ENCODE peak calls at places on chromosomes 6 and 20, in seven cellular contexts. O is heart left ventricle, X is HFF-Myc, Z is cardiac muscle cell, D is AG10803, R is fibroblast of pulmonary artery, G is pancreas. Y is an unnamed sample.

GRCh38 chr6:53805725-53806124 is 10.9 kb downstream of the LRRC1 start:
- DNase-seq in O (no peak), X (no peak), Z (no peak), D (no peak), R (no peak), G (no peak), Y (no peak)

GRCh38 chr6:100913400-100914276 is 32.5 kb upstream of the ASCC3 start:
- DNase-seq in O (no peak), X (no peak), Z (no peak), D (no peak), R (no peak), G (no peak), Y (peak)

GRCh38 chr20:45354423-45355208 is 6.4 kb upstream of the SDC4 start:
- DNase-seq in O (no peak), X (no peak), Z (no peak), D (no peak), R (peak), G (no peak), Y (no peak)

GRCh38 chr6:139187489-139187888 is 52.6 kb downstream of the HECA start:
- DNase-seq in O (no peak), X (no peak), Z (no peak), D (no peak), R (no peak), G (no peak), Y (peak)

GRCh38 chr6:70857387-70858077 is 99.3 kb downstream of the B3GAT2 start:
- DNase-seq in O (no peak), X (no peak), Z (no peak), D (no peak), R (no peak), G (no peak), Y (no peak)

GRCh38 chr6:136576821-136577220 is 26.6 kb upstream of the MAP7 start:
- DNase-seq in O (no peak), X (no peak), Z (no peak), D (no peak), R (no peak), G (no peak), Y (no peak)

GRCh38 chr20:37643400-37643799 is 50.4 kb upstream of the CTNNBL1 start:
- DNase-seq in O (no peak), X (no peak), Z (no peak), D (peak), R (no peak), G (no peak), Y (peak)

GRCh38 chr6:155240905-155241600 is 22.8 kb upstream of the CLDN20 start:
- DNase-seq in O (no peak), X (no peak), Z (no peak), D (no peak), R (no peak), G (no peak), Y (no peak)

GRCh38 chr6:1076531-1077453 is 235.1 kb upstream of the FOXQ1 start:
- DNase-seq in O (no peak), X (no peak), Z (peak), D (no peak), R (no peak), G (no peak), Y (no peak)

GRCh38 chr6:39931607-39932006 is 2.7 kb downstream of the MOCS1 start:
- DNase-seq in O (no peak), X (no peak), Z (no peak), D (no peak), R (no peak), G (no peak), Y (no peak)

GRCh38 chr6:39930540-39930939 is 3.7 kb downstream of the MOCS1 start:
- DNase-seq in O (no peak), X (no peak), Z (no peak), D (no peak), R (no peak), G (no peak), Y (no peak)

GRCh38 chr6:39934060-39934757 is at the start of gene MOCS1:
- DNase-seq in O (peak), X (no peak), Z (peak), D (peak), R (peak), G (peak), Y (peak)

GRCh38 chr6:39933669-39934059 is 598 bp downstream of the MOCS1 start:
- DNase-seq in O (no peak), X (no peak), Z (no peak), D (no peak), R (no peak), G (no peak), Y (no peak)

GRCh38 chr6:39932386-39932785 is 1.9 kb downstream of the MOCS1 start:
- DNase-seq in O (no peak), X (no peak), Z (no peak), D (no peak), R (no peak), G (no peak), Y (no peak)
- H3K4me3 ChIP-seq in O (peak), X (no peak), Z (no peak), D (no peak), R (no peak), G (no peak), Y (no peak)

GRCh38 chr6:93454533-93454932 is 35.2 kb upstream of the EPHA7 start:
- DNase-seq in O (no peak), X (no peak), Z (no peak), D (no peak), R (no peak), G (no peak), Y (no peak)
- TF ChIP-seq CTCF in O (no peak), X (no peak), Z (no peak), D (no peak), R (no peak), G (no peak), Y (no peak)

DNA sequence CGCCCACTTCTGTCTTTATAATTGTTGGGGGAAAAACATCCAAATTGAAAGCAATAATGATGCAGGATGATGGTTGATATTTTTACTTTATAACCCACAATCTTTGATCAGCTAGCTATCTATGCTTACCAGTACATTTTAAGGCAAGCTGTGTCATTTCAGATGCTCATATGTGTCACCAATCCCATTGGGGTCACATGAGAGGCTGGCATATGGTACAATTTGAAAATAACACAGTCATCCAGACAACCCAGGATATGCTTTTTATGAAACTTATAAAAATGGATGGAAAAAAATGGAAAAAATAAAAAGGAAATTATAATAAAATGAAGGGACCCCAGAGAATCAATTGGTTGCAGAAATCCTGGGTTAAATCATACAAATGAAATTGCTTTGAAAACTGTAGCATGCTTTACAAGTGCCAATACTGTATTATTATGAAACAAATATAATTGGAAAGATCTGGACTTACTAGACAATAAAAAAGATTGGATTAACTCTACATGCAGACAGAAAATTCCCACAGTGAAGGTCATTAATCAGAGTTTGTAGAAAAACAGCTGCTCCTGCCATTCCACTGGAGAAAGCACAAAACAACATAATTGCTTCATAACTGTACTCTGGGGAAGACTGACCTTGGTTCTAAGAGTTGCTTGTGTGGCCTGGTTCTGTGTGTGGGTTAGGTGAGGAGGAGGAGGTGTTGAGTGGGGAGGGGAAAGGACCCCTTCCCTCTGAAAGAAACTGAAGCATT is 13.3 kb upstream of the PRIM2 start:
- DNase-seq in O (no peak), X (no peak), Z (no peak), D (peak), R (peak), G (no peak), Y (peak)
- H3K4me3 ChIP-seq in O (no peak), X (no peak), Z (no peak), D (no peak), R (no peak), G (no peak), Y (no peak)

DNA sequence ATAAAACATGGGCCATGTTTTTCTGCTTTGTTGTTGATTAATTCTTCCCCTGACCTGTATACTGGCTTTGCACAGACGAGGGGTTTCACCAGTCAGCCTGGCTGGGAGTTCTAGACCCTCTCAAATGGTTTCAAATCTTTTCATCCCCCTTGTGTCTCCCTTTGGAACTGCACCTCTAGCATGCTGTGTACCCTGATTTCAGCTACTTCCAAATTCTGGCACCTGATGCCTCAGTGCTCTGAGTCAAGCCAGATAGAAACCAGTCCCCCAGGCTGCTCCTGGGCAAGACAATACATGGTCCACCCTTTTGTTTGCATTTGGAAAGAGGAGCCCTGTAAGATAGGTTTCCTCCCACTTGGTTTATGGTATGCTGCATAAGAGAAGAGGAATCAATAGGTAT is 290.2 kb downstream of the BTBD3 start:
- DNase-seq in O (no peak), X (peak), Z (peak), D (peak), R (peak), G (peak), Y (peak)
- TF ChIP-seq CTCF in O (peak), X (peak), Z (peak), D (peak), R (peak), G (peak), Y (peak)

GRCh38 chr6:41561386-41561785 is 15.2 kb downstream of the FOXP4 start:
- DNase-seq in O (no peak), X (no peak), Z (no peak), D (no peak), R (no peak), G (peak), Y (no peak)
- H3K4me3 ChIP-seq in O (peak), X (no peak), Z (no peak), D (no peak), R (no peak), G (peak), Y (no peak)

DNA sequence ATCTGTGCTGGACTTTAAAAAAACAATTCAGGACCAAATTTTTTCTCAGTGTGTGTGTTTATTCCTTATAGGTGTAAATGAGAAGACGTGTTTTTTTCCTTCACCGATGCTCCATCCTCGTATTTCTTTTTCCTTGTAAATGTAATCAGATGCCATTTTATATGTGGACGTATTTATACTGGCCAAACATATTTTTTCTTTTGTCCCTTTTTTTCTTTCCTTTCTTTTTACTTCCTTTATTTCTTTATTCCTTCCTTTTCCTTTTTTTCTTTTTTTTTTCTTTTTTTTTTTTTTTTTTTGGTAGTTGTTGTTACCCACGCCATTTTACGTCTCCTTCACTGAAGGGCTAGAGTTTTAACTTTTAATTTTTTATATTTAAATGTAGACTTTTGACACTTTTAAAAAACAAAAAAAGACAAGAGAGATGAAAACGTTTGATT is 3.7 kb downstream of the SOX4 start:
- DNase-seq in O (no peak), X (no peak), Z (no peak), D (no peak), R (no peak), G (no peak), Y (no peak)
- TF ChIP-seq CTCF in O (no peak), X (no peak), Z (no peak), D (no peak), R (no peak), G (no peak), Y (no peak)

GRCh38 chr20:62727584-62728027 is 19.0 kb downstream of the NTSR1 start:
- DNase-seq in O (peak), X (no peak), Z (no peak), D (no peak), R (no peak), G (no peak), Y (no peak)
- H3K4me3 ChIP-seq in O (no peak), X (no peak), Z (no peak), D (no peak), R (no peak), G (no peak), Y (no peak)

GRCh38 chr6:109381007-109381746 is 1.1 kb downstream of the CD164 start:
- DNase-seq in O (no peak), X (no peak), Z (peak), D (peak), R (no peak), G (no peak), Y (no peak)

GRCh38 chr6:109381747-109382575 is at the start of gene CD164:
- DNase-seq in O (peak), X (peak), Z (peak), D (peak), R (peak), G (peak), Y (peak)

GRCh38 chr6:109382576-109383437 is 540 bp upstream of the CD164 start:
- DNase-seq in O (peak), X (peak), Z (peak), D (peak), R (peak), G (peak), Y (peak)

GRCh38 chr6:109379706-109380105 is 2.6 kb downstream of the CD164 start:
- DNase-seq in O (no peak), X (no peak), Z (no peak), D (peak), R (no peak), G (no peak), Y (peak)

GRCh38 chr6:109383438-109383940 is 1.2 kb upstream of the CD164 start:
- DNase-seq in O (no peak), X (no peak), Z (no peak), D (no peak), R (no peak), G (no peak), Y (no peak)
- TF ChIP-seq CTCF in O (no peak), X (no peak), Z (no peak), D (no peak), R (no peak), G (no peak), Y (no peak)

DNA sequence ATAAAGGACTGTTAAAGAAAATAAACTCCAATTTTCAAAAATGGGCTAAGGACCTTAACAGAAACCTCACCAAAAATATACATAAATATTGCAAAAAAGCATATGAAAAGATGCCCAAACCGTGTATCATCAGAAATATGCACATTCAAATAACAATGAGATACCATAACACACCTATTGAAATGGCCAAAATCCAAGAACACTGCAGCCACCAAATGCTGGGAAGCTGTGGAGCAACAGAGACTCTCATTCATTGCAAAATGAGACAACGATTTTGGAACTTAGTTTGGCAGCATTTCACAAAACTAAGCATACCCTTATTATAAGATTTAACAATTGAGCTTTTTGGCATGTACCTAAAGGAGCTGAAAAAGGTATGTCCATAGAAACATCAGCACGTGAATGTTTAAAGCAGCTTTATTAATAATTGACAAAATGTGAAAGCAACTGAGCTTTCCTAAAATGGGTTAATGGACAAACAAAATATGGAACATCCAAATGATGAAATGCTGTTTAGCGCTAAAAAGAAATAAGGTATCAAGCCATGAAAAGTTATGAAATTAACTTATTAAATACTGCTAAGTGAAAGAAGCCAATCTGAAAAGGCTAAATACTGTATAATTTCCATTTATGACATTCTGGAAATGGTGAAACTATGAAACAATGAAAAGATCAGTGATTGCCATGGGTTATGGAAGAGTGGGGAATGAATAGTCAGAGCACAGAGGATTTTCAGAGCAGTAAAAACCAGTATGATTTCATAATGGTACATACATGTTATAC is 592.6 kb upstream of the ADGRB3 start:
- DNase-seq in O (no peak), X (no peak), Z (no peak), D (no peak), R (no peak), G (no peak), Y (no peak)
- H3K4me3 ChIP-seq in O (no peak), X (no peak), Z (no peak), D (no peak), R (no peak), G (no peak), Y (no peak)